ENCODE peak calls at places on chromosome 1, in nine cellular contexts. T is foreskin fibroblast, S is hepatocyte, I is AG04449, E is transverse colon, R is mesenchymal stem cell, X is heart right ventricle, D is fibroblast of lung, C is epithelial cell of esophagus. Q is an unnamed sample.
A peak's percentile ranks its signal among the peaks of the same experiment; 100 is the strongest.

GRCh38 chr1:8629241-8630091 is 188.0 kb downstream of the RERE start:
- DNase-seq in S (no peak), I (no peak), R (peak; percentile 77), D (peak; percentile 49), C (no peak), T (peak; percentile 43), E (peak; percentile 25), X (no peak), Q (no peak)

GRCh38 chr1:10694274-10694632 is 102.2 kb downstream of the CASZ1 start:
- DNase-seq in I (no peak), S (no peak), T (peak; percentile 38), X (no peak), C (peak; percentile 75), R (peak; percentile 33), E (no peak), D (no peak), Q (no peak)

GRCh38 chr1:29793653-29794348 is 557.5 kb downstream of the PTPRU start:
- DNase-seq in X (no peak), D (no peak), C (no peak), I (no peak), R (no peak), E (no peak), T (no peak), S (no peak), Q (no peak)

GRCh38 chr1:92483442-92484170 is 3.1 kb downstream of the GFI1 start:
- DNase-seq in S (peak; percentile 14), D (no peak), C (no peak), R (no peak), T (peak; percentile 22), I (no peak), E (peak; percentile 66), X (peak; percentile 17), Q (no peak)

GRCh38 chr1:61378498-61379180 is 296.3 kb downstream of the NFIA start:
- DNase-seq in S (no peak), E (no peak), X (no peak), T (no peak), I (no peak), D (no peak), R (no peak), C (no peak), Q (no peak)

GRCh38 chr1:76135835-76136234 is 61.3 kb downstream of the ST6GALNAC3 start:
- DNase-seq in D (no peak), R (no peak), I (no peak), T (no peak), S (no peak), C (no peak), X (no peak), E (no peak), Q (no peak)

GRCh38 chr1:204672482-204673216 is 12.9 kb downstream of the LRRN2 start:
- DNase-seq in T (no peak), S (no peak), X (no peak), D (no peak), I (no peak), C (no peak), R (no peak), E (no peak), Q (no peak)

GRCh38 chr1:59903136-59903754 is 23.3 kb downstream of the CYP2J2 start:
- DNase-seq in I (no peak), E (no peak), X (no peak), R (peak; percentile 22), D (peak; percentile 12), T (peak; percentile 38), C (peak; percentile 35), S (peak; percentile 43), Q (no peak)

GRCh38 chr1:100780826-100781225 is 61.3 kb downstream of the VCAM1 start:
- DNase-seq in D (no peak), C (no peak), R (no peak), S (no peak), I (no peak), X (no peak), E (no peak), T (no peak), Q (no peak)

GRCh38 chr1:61183471-61184034 is 101.2 kb downstream of the NFIA start:
- DNase-seq in I (no peak), E (peak; percentile 49), X (peak; percentile 29), S (peak; percentile 49), D (peak; percentile 78), T (peak; percentile 64), R (no peak), C (peak; percentile 9), Q (no peak)

GRCh38 chr1:22970096-22970495 is 2.6 kb downstream of the LACTBL1 start:
- DNase-seq in R (no peak), E (no peak), C (no peak), T (no peak), D (no peak), I (no peak), X (no peak), S (no peak), Q (no peak)

GRCh38 chr1:241646201-241646600 is 5.9 kb upstream of the WDR64 start:
- DNase-seq in T (no peak), I (no peak), X (no peak), E (no peak), S (no peak), D (no peak), C (peak; percentile 64), R (no peak), Q (no peak)

GRCh38 chr1:212980123-212980800 is 29.9 kb downstream of the VASH2 start:
- DNase-seq in S (no peak), E (no peak), R (peak; percentile 31), T (peak; percentile 54), C (no peak), X (peak; percentile 27), D (peak; percentile 55), I (no peak), Q (peak; percentile 30)

GRCh38 chr1:207454046-207454964 is at the start of gene CR2:
- DNase-seq in E (peak; percentile 71), T (peak; percentile 30), D (no peak), C (peak; percentile 59), X (peak; percentile 18), R (no peak), I (no peak), S (peak; percentile 74), Q (peak; percentile 2)

GRCh38 chr1:70333245-70333644 is 21.3 kb downstream of the ANKRD13C start:
- DNase-seq in C (no peak), E (no peak), X (no peak), S (no peak), D (no peak), T (no peak), I (no peak), R (no peak), Q (no peak)
- H3K4me3 ChIP-seq in C (no peak overlapping the region), E (no peak overlapping the region), X (no peak overlapping the region), S (no peak overlapping the region), D (no peak overlapping the region), T (no peak overlapping the region), I (no peak overlapping the region), R (no peak overlapping the region), Q (no peak overlapping the region)

DNA sequence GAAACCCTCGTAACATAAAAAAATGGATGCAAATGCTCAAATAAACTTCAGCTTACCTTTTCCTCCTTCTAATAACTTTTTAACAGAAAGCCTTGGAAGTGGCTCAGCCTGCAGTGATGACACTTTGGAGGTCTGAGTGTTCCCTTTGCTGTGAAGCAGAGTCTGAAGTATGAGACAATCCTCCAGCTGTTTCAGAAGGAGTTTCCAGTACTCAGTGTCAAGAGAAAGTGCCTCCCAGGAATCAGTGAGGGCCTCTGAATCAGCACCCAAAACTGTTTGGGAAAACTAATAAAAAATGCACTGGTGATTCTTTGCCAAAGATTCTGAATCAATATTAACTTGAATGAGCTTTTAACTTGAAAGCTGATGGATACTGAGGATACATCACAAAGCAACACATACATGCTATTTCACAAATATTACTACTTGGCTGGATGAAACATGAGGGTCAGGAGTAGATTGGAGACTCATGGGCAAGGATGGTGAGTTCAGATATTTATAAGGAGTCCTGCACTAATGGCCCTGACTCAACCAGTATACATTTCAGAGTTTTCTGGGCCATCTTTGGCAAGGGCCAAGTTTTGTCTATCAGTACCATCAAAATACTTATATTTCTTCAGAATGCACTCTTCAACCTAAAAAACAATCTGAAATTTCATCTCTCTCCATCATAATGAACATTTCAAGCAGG is 77.0 kb downstream of the IARS2 start:
- DNase-seq in X (no peak), E (no peak), I (no peak), D (no peak), C (no peak), R (no peak), T (no peak), S (no peak), Q (no peak)
- H3K4me3 ChIP-seq in X (no peak overlapping the region), E (no peak overlapping the region), I (no peak overlapping the region), D (no peak overlapping the region), C (no peak overlapping the region), R (no peak overlapping the region), T (no peak overlapping the region), S (no peak overlapping the region), Q (no peak overlapping the region)

DNA sequence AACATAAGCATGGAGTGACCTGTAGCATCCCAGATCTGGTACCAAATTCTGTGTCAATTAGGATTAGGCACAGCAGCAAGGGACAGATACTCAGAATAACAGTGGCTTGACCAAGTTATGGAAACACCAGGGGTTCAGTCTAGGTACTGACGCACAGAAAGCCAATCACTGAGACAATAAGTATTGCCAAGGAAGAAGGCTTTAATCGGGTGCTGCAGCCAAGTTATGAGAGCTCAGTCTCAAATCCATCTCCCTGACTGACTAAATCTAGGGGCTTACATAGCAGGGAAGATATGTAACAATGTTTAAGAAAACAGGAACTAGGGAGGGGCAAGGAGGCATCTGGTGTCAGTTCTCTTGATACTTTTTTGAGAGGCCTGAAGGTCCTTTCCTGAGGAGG is 39.6 kb upstream of the CTBS start:
- DNase-seq in S (no peak), C (no peak), E (no peak), I (no peak), D (no peak), X (no peak), R (no peak), T (no peak), Q (no peak)
- H3K4me3 ChIP-seq in S (no peak overlapping the region), C (no peak overlapping the region), E (no peak overlapping the region), I (no peak overlapping the region), D (no peak overlapping the region), X (no peak overlapping the region), R (no peak overlapping the region), T (no peak overlapping the region), Q (no peak overlapping the region)

DNA sequence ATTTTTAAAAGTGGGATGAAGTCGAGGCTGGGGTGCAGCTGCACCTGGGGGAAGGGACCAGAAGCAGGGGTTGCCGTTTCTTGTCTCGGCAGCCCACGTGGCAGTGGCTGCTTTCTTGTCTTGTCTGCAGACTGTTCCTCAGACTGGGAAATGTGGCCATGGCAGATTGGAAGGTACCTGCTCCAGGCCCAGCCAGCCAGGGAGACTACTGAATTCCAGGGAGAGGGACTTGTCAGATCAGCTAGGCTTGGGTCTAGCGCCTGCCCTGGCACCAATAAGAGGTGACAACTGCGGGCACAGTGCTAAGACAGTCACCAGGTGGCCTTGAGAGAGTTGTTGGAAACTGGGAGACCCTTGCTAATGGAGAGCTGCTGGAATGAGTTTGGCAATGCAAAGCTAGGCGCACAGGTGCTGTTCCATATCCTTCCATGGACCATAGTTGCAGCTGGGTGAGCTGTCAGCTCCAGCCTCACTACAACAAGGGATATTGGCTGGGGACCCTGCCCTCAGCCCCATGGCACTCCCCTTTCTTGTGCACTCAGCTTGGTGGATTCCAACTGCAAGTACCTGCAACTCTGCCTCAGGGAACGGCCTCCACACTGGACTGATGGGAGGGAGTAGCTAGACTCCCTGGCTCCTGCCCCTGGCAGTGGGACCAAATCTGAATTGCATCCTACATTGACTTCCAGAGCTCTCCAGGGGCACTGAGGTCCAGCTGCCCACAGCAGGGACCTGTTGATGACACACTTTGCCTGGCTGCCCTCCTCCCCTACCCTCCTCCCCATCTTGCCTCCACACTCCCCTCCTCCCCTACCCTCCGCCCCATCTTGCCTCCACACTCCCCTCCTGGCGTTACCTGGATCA is 9.9 kb upstream of the IL22RA1 start:
- DNase-seq in C (no peak), I (no peak), S (no peak), R (no peak), E (no peak), D (no peak), T (no peak), X (no peak), Q (no peak)
- H3K4me3 ChIP-seq in C (no peak overlapping the region), I (no peak overlapping the region), S (no peak overlapping the region), R (no peak overlapping the region), E (no peak overlapping the region), D (no peak overlapping the region), T (no peak overlapping the region), X (no peak overlapping the region), Q (no peak overlapping the region)